ENCODE peak calls at places on chromosomes 11 and 22, in seven cellular contexts. Z is heart right ventricle; S is mesendoderm; O is CD8-positive, alpha-beta T cell; X is fibroblast of lung; L is kidney; I is cardiac fibroblast. J is an unnamed sample.

GRCh38 chr22:48734359-48734758 is 1093.3 kb downstream of the BRD1 start:
- DNase-seq in L (peak), I (no peak), X (no peak), Z (no peak), O (no peak), S (no peak), J (no peak)

GRCh38 chr11:121500717-121501116 is 48.0 kb upstream of the SORL1-AS1 start:
- DNase-seq in I (no peak), X (no peak), L (no peak), S (no peak), O (no peak), Z (no peak), J (no peak)

GRCh38 chr22:27980424-27981148 is 61.5 kb upstream of the PITPNB start:
- DNase-seq in S (peak), I (no peak), L (no peak), Z (no peak), X (no peak), O (no peak), J (no peak)

GRCh38 chr11:114102993-114103896 is 43.7 kb downstream of the ZBTB16 start:
- DNase-seq in S (no peak), I (no peak), Z (no peak), O (no peak), L (no peak), X (no peak), J (no peak)

GRCh38 chr11:124644426-124645280 is 22.0 kb downstream of the TBRG1 start:
- DNase-seq in I (peak), X (peak), O (peak), Z (peak), L (no peak), S (peak), J (no peak)

GRCh38 chr22:50526849-50527801 is 1.7 kb upstream of the SCO2 start:
- DNase-seq in Z (peak), O (no peak), L (peak), S (peak), X (peak), I (peak), J (no peak)

GRCh38 chr11:71563401-71563800 is 2.0 kb upstream of the KRTAP5-10 start:
- DNase-seq in I (peak), X (peak), S (peak), L (no peak), Z (no peak), O (no peak), J (peak)

GRCh38 chr22:20533879-20534265 is 26.5 kb downstream of the MED15 start:
- DNase-seq in X (no peak), I (no peak), L (no peak), O (no peak), Z (no peak), S (no peak), J (no peak)

GRCh38 chr11:95108159-95108611 is 18.5 kb downstream of the ENDOD1 start:
- DNase-seq in S (peak), X (peak), I (peak), Z (peak), L (peak), O (no peak), J (peak)

GRCh38 chr11:26780686-26781085 is 58.8 kb upstream of the SLC5A12 start:
- DNase-seq in O (no peak), S (no peak), I (no peak), Z (no peak), L (no peak), X (peak), J (no peak)

GRCh38 chr11:112453601-112454577 is 193.2 kb upstream of the PLET1 start:
- DNase-seq in X (peak), S (peak), O (no peak), L (no peak), I (peak), Z (peak), J (no peak)

GRCh38 chr11:78100276-78101040 is 20.8 kb upstream of the NDUFC2 start:
- DNase-seq in O (no peak), Z (no peak), S (no peak), X (no peak), I (no peak), L (no peak), J (no peak)

GRCh38 chr11:32821917-32822560 is 7.7 kb upstream of the PRRG4 start:
- DNase-seq in X (no peak), L (no peak), O (no peak), Z (no peak), I (no peak), S (no peak), J (no peak)

GRCh38 chr11:104163100-104164027 is 583 bp downstream of the PDGFD start:
- DNase-seq in I (peak), S (peak), O (no peak), Z (peak), X (peak), L (no peak), J (no peak)

GRCh38 chr11:18088974-18089373 is 16.9 kb downstream of the SAAL1 start:
- DNase-seq in X (no peak), I (no peak), L (no peak), Z (no peak), S (no peak), O (no peak), J (no peak)

GRCh38 chr11:64068705-64069400 is 33.1 kb downstream of the FLRT1 start:
- DNase-seq in O (no peak), X (no peak), I (no peak), Z (no peak), L (no peak), S (no peak), J (no peak)

GRCh38 chr11:64070301-64070656 is 34.5 kb downstream of the FLRT1 start:
- DNase-seq in L (no peak), I (no peak), S (peak), X (no peak), Z (no peak), O (no peak), J (no peak)

GRCh38 chr11:64071849-64072248 is 36.1 kb downstream of the FLRT1 start:
- DNase-seq in O (no peak), X (no peak), L (no peak), S (no peak), I (no peak), Z (no peak), J (no peak)

GRCh38 chr11:64067257-64067993 is 31.7 kb downstream of the FLRT1 start:
- DNase-seq in O (no peak), S (no peak), L (no peak), X (no peak), Z (no peak), I (no peak), J (no peak)

DNA sequence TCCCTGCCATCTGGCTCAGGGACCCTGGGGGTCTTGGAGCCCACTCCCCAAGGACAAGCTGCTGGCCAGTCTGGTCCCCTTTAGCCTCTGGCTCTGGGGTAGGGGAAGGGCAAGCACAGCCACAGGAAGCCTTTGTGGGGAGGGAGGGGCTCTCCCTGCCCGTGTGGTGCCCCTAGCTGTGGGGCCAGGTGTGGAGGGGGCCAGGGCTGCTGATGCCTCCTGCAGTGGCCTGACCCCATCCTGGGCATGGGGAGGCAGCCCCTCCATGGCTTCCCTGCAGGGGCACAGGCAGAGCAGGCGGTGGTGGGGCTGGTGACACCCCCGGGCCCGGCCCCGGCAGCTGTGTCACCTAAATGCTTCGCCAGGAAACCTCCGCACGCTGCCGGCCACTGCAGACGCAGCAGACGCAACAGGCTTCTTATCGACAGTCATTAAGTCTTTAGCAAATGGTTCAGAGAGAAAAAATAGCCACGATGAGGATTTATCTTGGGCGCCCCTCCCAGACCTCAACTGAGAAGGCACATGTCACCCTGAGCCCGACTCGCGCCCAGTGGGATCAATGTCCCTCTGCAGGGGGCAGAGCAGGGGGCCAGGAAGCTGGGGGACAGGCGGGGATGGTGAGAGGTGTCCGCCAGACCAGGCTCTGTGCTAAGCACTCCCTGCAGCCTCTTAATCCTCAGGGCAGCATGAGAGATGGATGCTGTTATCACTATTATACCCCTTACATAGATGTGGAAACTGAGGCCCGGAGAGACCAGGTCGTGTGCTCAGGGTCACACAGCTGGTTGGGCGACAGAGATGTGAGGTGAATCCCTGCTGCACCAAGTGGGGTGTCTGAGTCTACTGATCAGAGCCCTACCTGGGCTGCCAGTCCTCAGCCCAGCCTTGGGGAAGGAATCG is 33.9 kb downstream of the FLRT1 start:
- DNase-seq in I (no peak), L (no peak), Z (no peak), O (no peak), X (no peak), S (no peak), J (no peak)
- H3K4me3 ChIP-seq in I (no peak), L (no peak), Z (no peak), O (no peak), X (no peak), S (no peak), J (no peak)

GRCh38 chr11:45897556-45897955 is 9.5 kb downstream of the FREY1 start:
- DNase-seq in I (no peak), Z (no peak), X (no peak), L (peak), O (no peak), S (no peak), J (no peak)
- H3K4me3 ChIP-seq in I (no peak), Z (no peak), X (no peak), L (no peak), O (no peak), S (no peak), J (no peak)

GRCh38 chr22:46077669-46078099 is 72.6 kb upstream of the PPARA start:
- DNase-seq in S (no peak), Z (no peak), O (no peak), I (no peak), L (peak), X (peak), J (no peak)
- H3K4me3 ChIP-seq in S (no peak), Z (peak), O (no peak), I (no peak), L (peak), X (peak), J (no peak)

GRCh38 chr11:111414936-111415335 is 35.9 kb upstream of the POU2AF1 start:
- DNase-seq in I (no peak), L (no peak), O (no peak), X (no peak), S (no peak), Z (no peak), J (no peak)
- H3K4me3 ChIP-seq in I (no peak), L (no peak), O (no peak), X (no peak), S (no peak), Z (no peak), J (no peak)

GRCh38 chr22:35422145-35422544 is 22.2 kb downstream of the MCM5 start:
- DNase-seq in I (no peak), S (no peak), X (no peak), Z (no peak), L (peak), O (no peak), J (no peak)
- H3K4me3 ChIP-seq in I (no peak), S (no peak), X (no peak), Z (no peak), L (no peak), O (no peak), J (no peak)

GRCh38 chr11:57530596-57531507 is at the start of gene TIMM10:
- DNase-seq in I (peak), L (peak), Z (peak), S (peak), X (peak), O (peak), J (peak)

GRCh38 chr11:57527056-57527631 is 3.4 kb downstream of the TIMM10 start:
- DNase-seq in I (peak), Z (peak), S (peak), O (peak), X (peak), L (no peak), J (no peak)

GRCh38 chr11:57523419-57523818 is 7.1 kb downstream of the TIMM10 start:
- DNase-seq in Z (no peak), S (no peak), O (no peak), I (no peak), L (no peak), X (no peak), J (no peak)

GRCh38 chr11:57530215-57530595 is 349 bp downstream of the TIMM10 start:
- DNase-seq in L (no peak), I (no peak), Z (no peak), S (no peak), O (no peak), X (no peak), J (no peak)

GRCh38 chr11:57529012-57529411 is 1.5 kb downstream of the TIMM10 start:
- DNase-seq in I (no peak), S (no peak), X (no peak), O (no peak), L (no peak), Z (no peak), J (no peak)
- H3K4me3 ChIP-seq in I (no peak), S (no peak), X (no peak), O (no peak), L (no peak), Z (no peak), J (no peak)

GRCh38 chr11:117199916-117200812 is 994 bp downstream of the TAGLN start:
- DNase-seq in L (no peak), O (no peak), X (no peak), S (peak), Z (no peak), I (peak), J (no peak)
- H3K4me3 ChIP-seq in L (peak), O (no peak), X (peak), S (peak), Z (peak), I (peak), J (peak)

GRCh38 chr11:8017894-8018741 is 31.0 kb downstream of the EIF3F start:
- DNase-seq in Z (no peak), S (no peak), I (peak), X (no peak), O (no peak), L (no peak), J (no peak)

GRCh38 chr11:8016396-8016949 is 29.3 kb downstream of the EIF3F start:
- DNase-seq in X (peak), S (peak), L (no peak), Z (no peak), I (no peak), O (no peak), J (no peak)

GRCh38 chr11:8017071-8017470 is 29.9 kb downstream of the EIF3F start:
- DNase-seq in Z (no peak), X (no peak), S (no peak), I (no peak), L (no peak), O (no peak), J (no peak)

GRCh38 chr11:8013833-8014232 is 26.7 kb downstream of the EIF3F start:
- DNase-seq in L (no peak), X (no peak), S (peak), I (no peak), O (no peak), Z (no peak), J (no peak)

DNA sequence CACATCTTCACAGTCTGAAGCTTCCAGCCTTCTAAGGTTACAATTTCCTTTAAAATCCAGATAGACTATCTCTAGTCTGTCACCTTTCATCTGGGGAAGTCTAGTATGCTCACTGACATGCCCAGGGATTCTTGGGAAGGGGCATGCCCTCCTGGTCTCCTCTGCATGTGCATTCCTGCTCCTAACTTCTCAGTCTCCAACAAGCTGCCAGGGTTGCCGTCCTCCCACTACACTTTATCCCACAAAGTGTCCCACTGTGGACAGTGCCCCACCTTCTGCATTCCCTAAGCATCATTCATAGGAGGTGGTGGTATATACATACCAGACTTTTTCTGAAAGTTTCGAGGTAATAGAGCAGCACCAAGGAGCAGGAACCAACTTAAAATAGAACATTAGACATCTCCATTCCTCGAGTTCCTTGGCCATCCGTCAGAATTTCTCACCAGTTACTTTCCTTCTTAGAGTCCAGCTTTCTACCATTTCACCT is 28.7 kb downstream of the EIF3F start:
- DNase-seq in L (no peak), I (no peak), S (peak), O (no peak), X (peak), Z (no peak), J (no peak)
- H3K4me3 ChIP-seq in L (no peak), I (no peak), S (no peak), O (no peak), X (no peak), Z (no peak), J (no peak)

J was measured in skeletal muscle cell.